ENCODE peak calls at places on chromosomes 2 and 18, in four cellular contexts. D is fibroblast of mammary gland, I is mesendoderm, S is AG10803. U is an unnamed sample.

GRCh38 chr2:46549159-46549902 is 70.0 kb downstream of the TMEM247 start:
- DNase-seq in D (no peak), I (no peak), S (peak; percentile 17), U (no peak)

GRCh38 chr2:73333564-73333963 is 40.2 kb upstream of the EGR4 start:
- DNase-seq in D (no peak), I (no peak), S (no peak), U (no peak)

GRCh38 chr2:241733391-241734207 is 831 bp upstream of the D2HGDH start:
- DNase-seq in D (no peak), I (no peak), S (no peak), U (no peak)

GRCh38 chr2:119484834-119485233 is 39.4 kb downstream of the SCTR start:
- DNase-seq in D (no peak), I (no peak), S (no peak), U (no peak)

GRCh38 chr2:109350526-109350925 is 221.5 kb downstream of the SH3RF3 start:
- DNase-seq in D (peak; percentile 31), I (no peak), S (no peak), U (no peak)

GRCh38 chr2:170679607-170680079 is 35.5 kb upstream of the SP5 start:
- DNase-seq in D (peak; percentile 4), I (peak; percentile 64), S (no peak), U (peak; percentile 16)

GRCh38 chr18:54358495-54358793 is 738 bp downstream of the C18orf54 start:
- DNase-seq in D (peak; percentile 24), I (no peak), S (peak; percentile 11), U (no peak)

GRCh38 chr2:142596334-142597088 is 281.0 kb upstream of the KYNU start:
- DNase-seq in D (no peak), I (no peak), S (no peak), U (no peak)

GRCh38 chr2:44686561-44686960 is 254.9 kb upstream of the SIX3 start:
- DNase-seq in D (peak; percentile 76), I (no peak), S (peak; percentile 22), U (no peak)

GRCh38 chr2:12287220-12287751 is 429.4 kb upstream of the TRIB2 start:
- DNase-seq in D (no peak), I (no peak), S (no peak), U (no peak)

GRCh38 chr2:86703704-86704370 is 16.3 kb upstream of the RMND5A start:
- DNase-seq in D (peak; percentile 34), I (no peak), S (peak; percentile 77), U (no peak)

GRCh38 chr18:56825312-56825711 is 174.2 kb downstream of the WDR7 start:
- DNase-seq in D (no peak), I (no peak), S (no peak), U (no peak)

GRCh38 chr2:121699421-121700328 is 37.0 kb downstream of the NIFK start:
- DNase-seq in D (peak; percentile 88), I (peak; percentile 81), S (peak; percentile 76), U (peak; percentile 25)

GRCh38 chr2:185215497-185215896 is 523.1 kb upstream of the FSIP2 start:
- DNase-seq in D (no peak), I (peak; percentile 22), S (no peak), U (no peak)

GRCh38 chr18:79528296-79528695 is 132.6 kb downstream of the NFATC1 start:
- DNase-seq in D (no peak), I (no peak), S (no peak), U (no peak)

GRCh38 chr2:16664052-16664731 is 1.4 kb downstream of the CYRIA start:
- DNase-seq in D (peak; percentile 84), I (peak; percentile 75), S (peak; percentile 37), U (no peak)

GRCh38 chr2:228048838-228049490 is 132.5 kb downstream of the SPHKAP start:
- DNase-seq in D (peak; percentile 67), I (peak; percentile 76), S (peak; percentile 54), U (peak; percentile 46)

GRCh38 chr2:126866451-126866850 is 32.2 kb upstream of the TEX51 start:
- DNase-seq in D (no peak), I (no peak), S (no peak), U (no peak)

GRCh38 chr2:30865892-30866681 is 58.8 kb upstream of the CAPN13 start:
- DNase-seq in D (no peak), I (no peak), S (no peak), U (no peak)

GRCh38 chr2:75146221-75146902 is 53.0 kb downstream of the TACR1 start:
- DNase-seq in D (no peak), I (no peak), S (no peak), U (no peak)

GRCh38 chr2:8761529-8762164 is 75.8 kb downstream of the KIDINS220 start:
- DNase-seq in D (peak; percentile 56), I (peak; percentile 40), S (peak; percentile 42), U (peak; percentile 34)

GRCh38 chr18:49441338-49441938 is 19.0 kb downstream of the DYM start:
- DNase-seq in D (no peak), I (no peak), S (no peak), U (no peak)

GRCh38 chr18:63708650-63709049 is 5.9 kb downstream of the SERPINB11 start:
- DNase-seq in D (peak; percentile 79), I (no peak), S (peak; percentile 72), U (no peak)

DNA sequence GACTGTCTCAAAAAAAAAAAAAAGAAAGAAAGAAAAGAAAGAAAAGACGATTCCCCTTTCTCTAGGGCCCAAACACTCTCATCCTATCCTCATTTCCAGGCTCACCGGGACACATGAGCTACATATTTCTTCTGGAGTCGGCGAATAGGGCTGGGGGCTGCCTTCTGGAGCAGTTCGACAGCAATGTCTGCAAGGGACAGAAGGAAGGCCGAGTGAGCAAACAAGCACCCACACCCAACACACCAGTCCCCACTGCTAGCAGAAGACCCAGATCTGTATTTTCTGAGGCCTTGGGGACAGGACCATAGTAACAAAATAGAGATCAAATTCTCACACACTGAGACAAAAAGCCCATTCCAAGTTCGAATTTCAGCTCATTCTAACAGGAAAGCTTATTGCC is 1.2 kb downstream of the CNPPD1 start:
- DNase-seq in D (no peak), I (no peak), S (no peak), U (no peak)
- H3K4me3 ChIP-seq in D (peak overlapping the region; percentile 88), I (no peak overlapping the region), S (peak overlapping the region; percentile 93), U (peak overlapping the region; percentile 93)

DNA sequence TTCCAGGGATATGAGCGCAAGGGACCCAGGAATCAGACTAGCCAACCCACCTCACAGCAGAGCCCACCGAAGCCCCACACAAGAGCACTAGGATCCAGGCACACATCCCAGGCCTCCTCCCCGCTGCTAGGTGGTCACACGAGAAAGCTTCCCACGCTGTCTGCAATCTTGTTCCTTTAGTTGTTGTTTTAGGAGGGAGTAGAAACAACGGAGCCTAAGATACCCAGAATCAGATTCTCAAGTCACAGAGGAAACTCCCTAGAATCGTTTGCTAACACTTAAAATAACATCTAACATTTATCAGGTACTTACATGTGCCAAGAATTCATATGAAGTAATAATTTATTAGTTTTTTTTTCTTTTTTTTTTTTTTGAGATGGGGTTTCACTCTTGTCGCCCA is 9.8 kb upstream of the ATL2 start:
- DNase-seq in D (no peak), I (no peak), S (no peak), U (no peak)
- H3K4me3 ChIP-seq in D (no peak overlapping the region), I (no peak overlapping the region), S (no peak overlapping the region), U (no peak overlapping the region)

DNA sequence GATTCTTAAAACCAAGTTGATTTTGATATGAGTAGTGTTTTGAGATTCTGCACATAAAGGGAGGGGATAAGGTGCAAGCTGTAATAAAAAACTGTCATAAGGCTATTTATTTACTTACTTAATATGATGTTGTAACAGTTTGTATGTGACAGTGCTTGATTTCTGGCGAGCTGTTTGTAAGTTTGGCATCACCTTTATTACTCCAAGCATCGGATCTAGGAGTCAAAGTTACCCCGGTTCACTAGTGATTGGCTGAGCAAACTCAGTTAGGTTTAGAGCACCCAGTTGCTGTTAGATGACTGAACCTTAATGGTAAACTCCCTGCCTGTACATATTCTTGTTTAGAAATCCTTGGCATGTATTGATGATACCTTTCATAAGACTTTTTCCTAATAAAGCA is 16.1 kb downstream of the ZCCHC2 start:
- DNase-seq in D (no peak), I (no peak), S (no peak), U (no peak)
- H3K4me3 ChIP-seq in D (no peak overlapping the region), I (no peak overlapping the region), S (no peak overlapping the region), U (no peak overlapping the region)

DNA sequence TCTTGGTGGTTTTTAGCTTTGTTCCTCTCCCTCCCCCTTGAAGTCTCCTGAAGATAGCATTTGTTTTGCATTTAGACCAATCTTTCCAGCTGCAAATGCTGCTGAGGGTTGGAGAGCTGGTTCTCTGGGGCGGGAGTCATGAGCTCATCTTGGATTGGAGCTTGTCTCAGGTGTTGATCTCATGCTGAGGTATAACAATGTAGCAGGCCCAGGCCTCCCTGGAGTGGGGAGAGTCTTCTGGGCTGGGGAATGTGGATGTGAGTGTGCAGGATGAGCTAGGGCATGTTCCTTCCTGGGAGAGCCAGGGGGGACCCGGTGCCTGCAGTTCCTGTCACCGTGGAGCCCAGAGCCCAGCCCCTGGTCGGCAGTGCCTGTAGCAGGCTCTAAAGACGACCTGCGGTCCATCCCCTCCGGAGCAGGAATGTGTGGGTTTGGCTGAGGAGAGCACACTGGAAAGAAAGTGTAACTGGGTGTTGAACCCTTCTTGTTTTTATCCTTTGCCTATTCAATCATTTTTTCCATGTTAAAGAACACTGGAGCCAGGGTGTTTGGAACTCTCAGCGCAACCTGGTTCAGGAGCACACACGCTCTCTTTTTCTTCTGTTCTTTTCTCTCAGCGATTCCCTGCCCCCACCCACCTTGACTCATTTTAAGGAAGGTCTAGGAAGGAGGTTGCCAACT is 2.7 kb downstream of the ZNF532 start:
- DNase-seq in D (no peak), I (peak; percentile 98), S (no peak), U (no peak)
- H3K4me3 ChIP-seq in D (no peak overlapping the region), I (no peak overlapping the region), S (peak overlapping the region; percentile 57), U (no peak overlapping the region)

DNA sequence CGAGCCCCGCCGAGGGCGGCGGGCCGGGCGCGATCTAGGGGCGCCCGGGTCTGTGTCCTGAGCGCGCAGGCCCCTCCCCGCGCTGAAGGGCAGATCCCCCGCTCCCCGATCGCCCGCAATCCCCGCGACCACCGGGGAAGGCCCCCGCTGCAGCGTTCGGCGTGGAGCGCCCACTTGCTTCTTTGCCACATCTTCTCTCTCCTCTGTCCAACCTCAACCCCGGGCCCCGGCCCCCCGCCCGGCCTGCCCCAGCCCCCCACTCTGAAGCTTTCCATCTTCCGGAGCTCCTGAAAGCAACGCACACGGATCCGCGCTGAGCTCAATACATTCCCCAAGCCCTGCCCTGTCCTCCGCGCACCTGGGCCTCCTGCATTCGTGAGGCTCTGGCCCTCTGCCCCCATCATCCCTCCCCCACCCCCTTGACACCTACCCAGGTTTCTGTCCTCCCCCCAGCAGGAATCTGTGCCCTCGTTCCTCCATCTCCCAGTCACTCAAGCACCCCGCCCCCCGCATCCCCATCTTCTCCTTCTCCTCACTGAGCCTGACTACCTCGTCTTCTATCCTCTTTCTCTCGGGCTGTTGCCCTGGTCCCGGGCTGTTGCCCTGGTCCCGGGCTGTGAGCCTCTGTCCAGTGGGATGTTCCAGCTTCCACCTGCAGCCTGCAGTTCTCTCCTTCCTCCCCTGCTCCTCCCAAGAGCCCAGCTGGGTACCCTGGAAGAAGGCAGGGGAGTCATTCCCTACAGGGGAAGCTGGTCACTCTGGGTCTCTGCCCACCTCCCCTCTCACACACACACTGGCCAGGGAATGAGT is 7.8 kb downstream of the SPEG start:
- DNase-seq in D (no peak), I (no peak), S (no peak), U (no peak)
- H3K4me3 ChIP-seq in D (peak overlapping the region; percentile 43), I (peak overlapping the region; percentile 11), S (peak overlapping the region; percentile 65), U (peak overlapping the region; percentile 55)

U was measured in Caco-2.